ENCODE peak calls at places on chromosome 21, in four cellular contexts. V, T, P and X are unnamed samples.
A peak's percentile ranks its signal among the peaks of the same experiment; 100 is the strongest.

GRCh38 chr21:45892156-45892919 is 89.2 kb upstream of the COL6A1 start:
- DNase-seq in V (no peak), T (no peak), P (no peak), X (no peak)

GRCh38 chr21:38440746-38441145 is 57.5 kb downstream of the ERG start:
- DNase-seq in V (no peak), T (no peak), P (no peak), X (peak; percentile 34)

GRCh38 chr21:15731243-15731613 is 1.4 kb downstream of the USP25 start:
- DNase-seq in V (no peak), T (no peak), P (no peak), X (no peak)

GRCh38 chr21:27061783-27062182 is 94.9 kb upstream of the ADAMTS5 start:
- DNase-seq in V (no peak), T (no peak), P (no peak), X (no peak)

GRCh38 chr21:38768385-38769071 is 37.2 kb upstream of the ETS2 start:
- DNase-seq in V (no peak), T (no peak), P (no peak), X (peak; percentile 24)

GRCh38 chr21:45580576-45581321 is 38.5 kb upstream of the SLC19A1 start:
- DNase-seq in V (no peak), T (no peak), P (no peak), X (no peak)

GRCh38 chr21:40851749-40852148 is 4.8 kb upstream of the DSCAM start:
- DNase-seq in V (no peak), T (no peak), P (no peak), X (no peak)

GRCh38 chr21:27759091-27759659 is 792.3 kb upstream of the ADAMTS5 start:
- DNase-seq in V (no peak), T (no peak), P (peak; percentile 19), X (no peak)

GRCh38 chr21:44992608-44993031 is 52.8 kb downstream of the SLX9 start:
- DNase-seq in V (no peak), T (no peak), P (no peak), X (no peak)

GRCh38 chr21:39676054-39676771 is 63.5 kb downstream of the B3GALT5 start:
- DNase-seq in V (peak; percentile 51), T (no peak), P (no peak), X (no peak)

GRCh38 chr21:26099610-26100219 is 70.9 kb downstream of the APP start:
- DNase-seq in V (no peak), T (no peak), P (no peak), X (no peak)

GRCh38 chr21:14064296-14064645 is 146.5 kb downstream of the LIPI start:
- DNase-seq in V (no peak), T (no peak), P (no peak), X (no peak)

GRCh38 chr21:38240121-38240520 is 16.7 kb upstream of the KCNJ15 start:
- DNase-seq in V (no peak), T (no peak), P (no peak), X (no peak)

GRCh38 chr21:43001316-43001715 is 27.0 kb downstream of the PKNOX1 start:
- DNase-seq in V (no peak), T (no peak), P (no peak), X (no peak)
- TF ChIP-seq EGR1 in V (no peak), T (no peak), P (no peak), X (no peak)

GRCh38 chr21:33270986-33271385 is 4.8 kb downstream of the IL10RB start:
- DNase-seq in V (no peak), T (no peak), P (no peak), X (no peak)

GRCh38 chr21:33267250-33267649 is 1.1 kb downstream of the IL10RB start:
- DNase-seq in V (no peak), T (no peak), P (no peak), X (no peak)

GRCh38 chr21:33266784-33267135 is 593 bp downstream of the IL10RB start:
- DNase-seq in V (no peak), T (no peak), P (no peak), X (no peak)

GRCh38 chr21:33268392-33268735 is 2.2 kb downstream of the IL10RB start:
- DNase-seq in V (no peak), T (no peak), P (no peak), X (no peak)

DNA sequence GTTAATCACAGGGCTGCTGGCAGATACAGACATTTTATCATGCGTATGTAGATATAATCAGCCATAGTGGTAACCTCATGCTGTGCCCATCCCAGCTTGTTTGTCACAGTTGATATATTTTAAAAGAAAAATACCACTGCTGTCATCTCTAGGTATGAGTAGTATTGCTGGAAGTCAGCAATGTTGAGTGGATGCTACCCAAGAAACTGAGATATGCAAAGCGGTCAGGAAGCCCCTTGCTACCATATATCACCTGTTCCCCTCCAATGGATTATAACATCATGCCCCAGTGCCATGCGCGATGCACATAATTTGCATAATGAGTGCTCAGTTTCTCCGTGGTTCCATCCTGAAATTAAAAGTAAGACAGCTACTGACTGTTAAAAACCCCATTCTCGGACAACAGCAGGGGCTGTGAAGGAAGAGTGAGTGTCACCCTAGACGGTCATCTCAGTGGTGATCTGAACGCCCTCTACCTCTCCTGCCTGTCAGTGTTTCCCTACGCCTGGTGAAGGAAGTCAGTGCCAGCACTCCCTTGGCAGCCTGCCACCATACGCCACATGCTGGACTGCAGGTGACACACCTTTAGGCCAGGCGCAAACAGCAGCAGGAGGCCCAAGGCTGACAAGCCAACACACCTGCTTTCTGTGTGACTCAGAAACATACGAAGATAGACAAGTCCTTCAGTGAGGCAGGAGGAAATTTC is 2.7 kb downstream of the IL10RB start:
- DNase-seq in V (peak; percentile 96), T (peak; percentile 90), P (no peak), X (no peak)
- TF ChIP-seq RAD21 in V (no peak), T (peak; percentile 28), P (no peak), X (no peak)

GRCh38 chr21:19864456-19864855 is 1133.8 kb upstream of the NCAM2 start:
- DNase-seq in V (no peak), T (no peak), P (no peak), X (no peak)
- TF ChIP-seq CEBPB in V (no peak), T (no peak), P (no peak), X (no peak)

DNA sequence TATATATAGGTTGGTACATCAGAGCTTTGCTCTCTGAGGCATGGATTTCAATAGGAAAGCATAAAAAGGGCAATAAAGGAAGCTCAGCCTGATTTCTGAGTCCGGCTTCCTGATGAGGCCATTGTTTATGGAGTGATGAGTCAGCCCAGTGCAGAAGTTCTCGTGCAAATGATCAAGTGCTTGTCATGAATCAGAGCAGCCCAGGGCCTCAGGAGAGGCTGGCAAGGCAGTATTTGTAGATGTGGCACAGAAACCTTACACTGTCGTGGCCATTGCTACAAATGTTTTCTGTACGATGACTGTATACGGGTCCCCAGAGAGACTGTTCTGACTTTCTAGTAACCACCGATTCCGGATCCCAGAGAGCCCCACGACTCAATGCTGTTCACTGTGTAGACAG is 26.7 kb downstream of the UMODL1 start:
- DNase-seq in V (no peak), T (peak; percentile 66), P (no peak), X (no peak)
- TF ChIP-seq EGR1 in V (no peak), T (no peak), P (no peak), X (no peak)

GRCh38 chr21:35478096-35479080 is 429.3 kb upstream of the RUNX1 start:
- DNase-seq in V (no peak), T (no peak), P (no peak), X (no peak)
- TF ChIP-seq RAD21 in V (no peak), T (no peak), P (no peak), X (no peak)

GRCh38 chr21:42309753-42310213 is 5.4 kb downstream of the TFF3 start:
- DNase-seq in V (no peak), T (peak; percentile 6), P (no peak), X (peak; percentile 87)

GRCh38 chr21:42311160-42311559 is 4.0 kb downstream of the TFF3 start:
- DNase-seq in V (no peak), T (no peak), P (no peak), X (no peak)

GRCh38 chr21:42308914-42309752 is 6.1 kb downstream of the TFF3 start:
- DNase-seq in V (no peak), T (no peak), P (no peak), X (no peak)

GRCh38 chr21:42311816-42312625 is 3.2 kb downstream of the TFF3 start:
- DNase-seq in V (no peak), T (no peak), P (no peak), X (no peak)

GRCh38 chr21:42310411-42311001 is 4.7 kb downstream of the TFF3 start:
- DNase-seq in V (no peak), T (no peak), P (no peak), X (no peak)
- TF ChIP-seq CEBPB in V (no peak), T (no peak), P (no peak), X (no peak)

DNA sequence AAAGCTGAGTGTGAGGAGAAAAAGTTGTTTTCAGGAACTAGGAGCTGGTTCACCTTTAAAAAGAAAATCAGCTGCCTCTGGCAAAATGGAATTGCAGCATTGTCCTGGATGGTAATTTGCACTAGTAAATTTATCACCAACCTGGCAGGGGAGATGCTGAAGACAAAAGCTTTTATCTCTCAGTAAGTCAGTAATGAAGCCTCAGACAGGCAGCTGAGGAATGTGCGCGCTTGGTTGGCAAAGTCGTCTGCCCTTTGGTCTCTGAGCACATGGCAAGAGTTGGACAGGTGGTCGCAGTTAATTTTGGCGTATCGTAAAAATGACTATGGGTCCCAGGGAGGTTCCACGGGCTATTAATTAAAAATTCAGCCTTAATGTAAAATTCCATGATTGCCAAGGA is 131.9 kb downstream of the BACH1 start:
- DNase-seq in V (no peak), T (no peak), P (no peak), X (no peak)
- TF ChIP-seq EGR1 in V (no peak), T (no peak), P (no peak), X (no peak)

GRCh38 chr21:36188081-36188681 is 31.6 kb downstream of the DOP1B start:
- DNase-seq in V (no peak), T (no peak), P (no peak), X (no peak)
- TF ChIP-seq RAD21 in V (no peak), T (no peak), P (no peak), X (no peak)

DNA sequence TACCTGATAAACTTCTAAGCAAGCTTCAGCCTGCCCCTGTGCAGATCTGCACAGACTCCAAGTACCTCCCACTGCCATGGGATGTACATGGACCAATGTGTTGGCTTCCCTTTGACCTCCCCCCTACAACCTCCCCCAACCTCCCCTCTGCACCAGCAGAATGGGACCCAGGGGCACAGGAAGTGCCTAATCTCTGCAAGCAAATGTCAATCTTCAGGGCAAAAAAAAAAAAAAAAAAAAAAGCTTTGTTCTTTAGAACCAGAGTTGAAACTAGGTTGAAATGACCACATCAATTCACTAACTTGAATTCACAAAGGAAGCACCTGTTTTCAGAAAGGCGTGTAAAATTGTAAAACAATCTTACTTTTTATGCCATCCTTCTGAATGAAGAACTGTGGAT is 53.9 kb upstream of the TIAM1 start:
- DNase-seq in V (no peak), T (no peak), P (no peak), X (no peak)
- TF ChIP-seq CEBPB in V (no peak), T (no peak), P (no peak), X (no peak)